ENCODE peak calls at places on chromosomes 16 and 17, in five cellular contexts. P, Y, Q, G and R are unnamed samples.
A peak's percentile ranks its signal among the peaks of the same experiment; 100 is the strongest.

GRCh38 chr17:82668631-82669099 is 20.4 kb upstream of the WDR45B start:
- DNase-seq in P (peak; percentile 44), Y (peak; percentile 83), G (peak; percentile 42), Q (no peak), R (no peak)

GRCh38 chr16:30185141-30185682 is 1.8 kb downstream of the CORO1A start:
- DNase-seq in Y (no peak), P (no peak), G (no peak), Q (no peak), R (no peak)

GRCh38 chr17:74825003-74825627 is 34.6 kb downstream of the GRIN2C start:
- DNase-seq in Q (no peak), Y (no peak), P (no peak), G (no peak), R (no peak)

GRCh38 chr17:82299452-82299851 is 18.0 kb downstream of the CD7 start:
- DNase-seq in Y (no peak), Q (no peak), P (no peak), G (peak; percentile 63), R (no peak)

GRCh38 chr17:66920965-66921364 is 43.5 kb upstream of the CACNG4 start:
- DNase-seq in Y (no peak), Q (no peak), G (no peak), P (no peak), R (no peak)

GRCh38 chr16:87441886-87442580 is 49.9 kb downstream of the MAP1LC3B start:
- DNase-seq in G (no peak), Y (no peak), Q (no peak), P (peak; percentile 70), R (no peak)

GRCh38 chr16:75070055-75070841 is 46.3 kb downstream of the LDHD start:
- DNase-seq in G (no peak), Y (peak; percentile 35), P (no peak), Q (no peak), R (no peak)

GRCh38 chr16:83356986-83357385 is 450.8 kb upstream of the HSBP1 start:
- DNase-seq in Y (no peak), Q (no peak), P (no peak), G (no peak), R (no peak)

GRCh38 chr17:17361543-17362511 is 58.7 kb downstream of the NT5M start:
- DNase-seq in P (no peak), Y (no peak), G (no peak), Q (no peak), R (no peak)

GRCh38 chr17:60493847-60494321 is 32.2 kb downstream of the APPBP2 start:
- DNase-seq in Y (no peak), G (no peak), P (peak; percentile 60), Q (no peak), R (no peak)
- H3K9me3 ChIP-seq in Y (peaks cover 49% of the 10 kb centered on the region), G (peaks cover 19% of the 10 kb centered on the region), P (peaks cover 7% of the 10 kb centered on the region), Q (no peaks in the 10 kb centered on the region), R (peaks cover 2% of the 10 kb centered on the region)

DNA sequence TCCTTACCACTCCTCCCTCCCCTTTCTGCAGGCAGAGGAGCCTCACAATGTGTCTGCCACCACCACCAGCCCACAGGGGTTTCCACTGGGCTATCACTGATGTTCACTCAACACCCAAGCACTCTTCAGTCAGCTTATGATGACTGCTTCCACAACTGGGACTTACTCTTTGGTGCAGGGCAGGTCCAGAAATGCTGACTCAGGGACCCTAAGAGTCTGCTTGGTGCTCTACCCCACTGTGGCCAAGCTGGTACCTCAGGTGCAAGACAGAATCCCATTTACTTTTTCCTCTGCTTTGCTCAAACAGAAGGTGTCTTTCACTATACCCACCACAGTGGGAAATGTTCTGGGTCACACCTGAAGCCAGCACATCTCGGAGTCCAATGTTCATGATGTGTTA is 40.1 kb downstream of the ZNF267 start:
- DNase-seq in G (no peak), Q (no peak), P (no peak), Y (no peak), R (no peak)
- H3K9me3 ChIP-seq in G (peaks cover 81% of the 10 kb centered on the region), Q (peaks cover 4% of the 10 kb centered on the region), P (peaks cover 44% of the 10 kb centered on the region), Y (peaks cover 94% of the 10 kb centered on the region), R (peaks cover 83% of the 10 kb centered on the region)

DNA sequence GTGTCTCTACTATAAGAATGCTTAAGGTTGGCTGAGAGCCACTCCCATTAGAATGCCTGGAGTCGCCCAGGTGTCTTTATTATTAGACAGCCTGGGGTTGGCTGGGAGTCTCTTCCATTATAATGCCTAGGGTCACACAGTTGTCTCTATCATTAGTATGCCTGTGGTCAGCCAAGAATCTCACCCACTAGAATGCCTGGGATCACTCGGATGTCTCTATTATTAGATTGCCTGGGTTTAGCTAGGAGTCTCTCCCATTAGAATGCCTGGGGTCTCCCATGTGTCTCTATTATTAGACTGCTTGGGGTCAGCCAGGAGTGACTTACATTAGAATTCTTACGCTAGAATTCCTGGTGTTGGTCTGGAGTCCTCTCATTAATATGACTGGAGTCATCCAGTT is 2255.3 kb downstream of the TP53TG3F start:
- DNase-seq in P (no peak), Q (no peak), G (no peak), Y (no peak), R (no peak)
- H3K9me3 ChIP-seq in P (peaks cover 7% of the 10 kb centered on the region), Q (no peaks in the 10 kb centered on the region), G (peaks cover 34% of the 10 kb centered on the region), Y (no peaks in the 10 kb centered on the region), R (no peaks in the 10 kb centered on the region)

DNA sequence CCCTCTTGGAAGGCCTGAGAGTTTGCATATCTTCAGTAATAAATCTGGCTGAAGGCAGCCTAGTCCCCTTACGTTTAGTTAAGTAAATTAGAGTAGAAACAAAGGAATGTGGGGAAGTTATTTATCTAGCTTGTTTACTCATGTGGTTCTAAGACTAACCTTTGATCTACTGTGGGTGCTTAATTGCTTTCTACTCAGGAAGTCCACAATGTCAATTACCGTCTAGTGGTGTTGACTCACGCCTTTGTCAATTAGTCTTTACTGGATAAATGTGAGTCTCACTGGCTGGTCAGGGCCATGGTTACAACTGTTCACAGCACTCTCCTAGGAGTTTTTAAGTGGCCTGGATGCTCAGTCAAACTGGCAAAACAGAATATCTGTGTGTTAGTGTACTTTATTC is 2338.4 kb downstream of the TP53TG3F start:
- DNase-seq in G (no peak), Q (no peak), Y (no peak), P (no peak), R (no peak)
- H3K9me3 ChIP-seq in G (peaks cover 24% of the 10 kb centered on the region), Q (no peaks in the 10 kb centered on the region), Y (no peaks in the 10 kb centered on the region), P (peaks cover 16% of the 10 kb centered on the region), R (peaks cover 6% of the 10 kb centered on the region)